ENCODE peak calls at places on chromosome 17, in five cellular contexts. S is choroid plexus epithelial cell; A is activated T-cell treated with anti-CD3 and anti-CD28 coated beads, Interleukin-2, amount 50 U/mL, for 4 hours; Q is CD8-positive, alpha-beta memory T cell; H is AG20443. C is an unnamed sample.

GRCh38 chr17:21249086-21249795 is 4.0 kb downstream of the NATD1 start:
- DNase-seq in A (no peak), H (no peak), S (no peak), Q (no peak), C (no peak)

GRCh38 chr17:18181358-18181757 is 2.3 kb upstream of the ALKBH5 start:
- DNase-seq in Q (no peak), A (no peak), H (no peak), S (no peak), C (no peak)

GRCh38 chr17:70238228-70238627 is 68.9 kb downstream of the KCNJ2 start:
- DNase-seq in H (no peak), Q (no peak), A (no peak), S (no peak), C (no peak)

GRCh38 chr17:65228734-65229390 is 91.7 kb downstream of the RGS9 start:
- DNase-seq in H (no peak), Q (peak; percentile 4), S (peak; percentile 31), A (no peak), C (no peak)

GRCh38 chr17:81094224-81094743 is 59.3 kb downstream of the BAIAP2 start:
- DNase-seq in H (no peak), Q (no peak), A (no peak), S (no peak), C (no peak)

GRCh38 chr17:74990581-74991105 is 3.2 kb downstream of the CDR2L start:
- DNase-seq in S (no peak), H (no peak), Q (no peak), A (no peak), C (no peak)

GRCh38 chr17:16425698-16426659 is 10.6 kb downstream of the TRPV2 start:
- DNase-seq in Q (no peak), S (no peak), A (no peak), H (no peak), C (no peak)

GRCh38 chr17:57037401-57037800 is 47.6 kb upstream of the AKAP1 start:
- DNase-seq in H (no peak), A (no peak), Q (no peak), S (no peak), C (no peak)

GRCh38 chr17:73952498-73953205 is 250.8 kb upstream of the RPL38 start:
- DNase-seq in A (peak; percentile 28), S (no peak), H (peak; percentile 46), Q (no peak), C (no peak)

GRCh38 chr17:4607773-4608187 is 23.5 kb downstream of the SMTNL2 start:
- DNase-seq in A (no peak), Q (no peak), H (peak; percentile 58), S (peak; percentile 77), C (no peak)

GRCh38 chr17:77535892-77536291 is 395.1 kb downstream of the SEC14L1 start:
- DNase-seq in H (no peak), Q (no peak), S (no peak), A (no peak), C (no peak)

GRCh38 chr17:50636804-50637195 is 2.1 kb downstream of the ABCC3 start:
- DNase-seq in S (no peak), Q (no peak), A (no peak), H (no peak), C (no peak)